ENCODE peak calls at places on chromosomes 2 and 18, in four cellular contexts. One of them, this sample, is unnamed.

GRCh38 chr2:133674433-133675331 is 106.4 kb upstream of the NCKAP5 start:
- DNase-seq in neural progenitor cell: peak
- DNase-seq in GM23338: peak
- DNase-seq in HCT116: no peak
- DNase-seq in this sample: peak

GRCh38 chr18:50013363-50014138 is 181.4 kb downstream of the MYO5B start:
- DNase-seq in GM23338: no peak
- DNase-seq in neural progenitor cell: no peak
- DNase-seq in HCT116: no peak
- DNase-seq in this sample: no peak

GRCh38 chr18:60675801-60676200 is 303.2 kb upstream of the MC4R start:
- DNase-seq in HCT116: no peak
- DNase-seq in GM23338: no peak
- DNase-seq in neural progenitor cell: no peak
- DNase-seq in this sample: no peak

GRCh38 chr18:57542801-57543427 is 43.6 kb downstream of the FECH start:
- DNase-seq in HCT116: no peak
- DNase-seq in neural progenitor cell: no peak
- DNase-seq in GM23338: no peak
- DNase-seq in this sample: peak

GRCh38 chr2:100747551-100747950 is 72.4 kb upstream of the NPAS2 start:
- DNase-seq in GM23338: no peak
- DNase-seq in neural progenitor cell: no peak
- DNase-seq in HCT116: no peak
- DNase-seq in this sample: no peak

GRCh38 chr2:11631462-11631861 is 38.5 kb downstream of the NTSR2 start:
- DNase-seq in neural progenitor cell: no peak
- DNase-seq in GM23338: no peak
- DNase-seq in HCT116: no peak
- DNase-seq in this sample: no peak

GRCh38 chr2:120568089-120568974 is 167.3 kb upstream of the GLI2 start:
- DNase-seq in neural progenitor cell: no peak
- DNase-seq in GM23338: no peak
- DNase-seq in HCT116: no peak
- DNase-seq in this sample: no peak

GRCh38 chr2:102848366-102848839 is 86.6 kb downstream of the TMEM182 start:
- DNase-seq in GM23338: peak
- DNase-seq in neural progenitor cell: peak
- DNase-seq in HCT116: no peak
- DNase-seq in this sample: peak

GRCh38 chr2:9951522-9952285 is at the start of gene GRHL1:
- DNase-seq in GM23338: peak
- DNase-seq in HCT116: peak
- DNase-seq in neural progenitor cell: peak
- DNase-seq in this sample: peak

GRCh38 chr2:40740419-40740818 is 288.5 kb upstream of the SLC8A1 start:
- DNase-seq in neural progenitor cell: no peak
- DNase-seq in GM23338: no peak
- DNase-seq in HCT116: no peak
- DNase-seq in this sample: no peak

GRCh38 chr2:26850002-26850431 is 2.1 kb downstream of the DPYSL5 start:
- DNase-seq in GM23338: peak
- DNase-seq in neural progenitor cell: peak
- DNase-seq in HCT116: no peak
- DNase-seq in this sample: no peak

GRCh38 chr18:28408528-28408927 is 231.6 kb upstream of the CDH2 start:
- DNase-seq in HCT116: no peak
- DNase-seq in neural progenitor cell: no peak
- DNase-seq in GM23338: no peak
- DNase-seq in this sample: no peak

GRCh38 chr2:3078684-3079083 is 298.9 kb downstream of the EIPR1 start:
- DNase-seq in HCT116: no peak
- DNase-seq in neural progenitor cell: no peak
- DNase-seq in GM23338: no peak
- DNase-seq in this sample: peak

GRCh38 chr2:197311521-197312033 is 997 bp upstream of the ANKRD44 start:
- DNase-seq in HCT116: no peak
- DNase-seq in GM23338: no peak
- DNase-seq in neural progenitor cell: no peak
- DNase-seq in this sample: no peak

GRCh38 chr2:181916726-181917377 is 25.3 kb downstream of the ITPRID2 start:
- DNase-seq in neural progenitor cell: no peak
- DNase-seq in HCT116: no peak
- DNase-seq in GM23338: no peak
- DNase-seq in this sample: no peak

GRCh38 chr18:9348766-9349165 is 14.2 kb downstream of the TWSG1 start:
- DNase-seq in neural progenitor cell: no peak
- DNase-seq in GM23338: no peak
- DNase-seq in HCT116: no peak
- DNase-seq in this sample: no peak

GRCh38 chr2:160651416-160652200 is 158.0 kb upstream of the RBMS1 start:
- DNase-seq in GM23338: no peak
- DNase-seq in HCT116: no peak
- DNase-seq in neural progenitor cell: no peak
- DNase-seq in this sample: no peak

GRCh38 chr18:31581498-31582197 is 10.0 kb upstream of the TTR start:
- DNase-seq in GM23338: no peak
- DNase-seq in HCT116: no peak
- DNase-seq in neural progenitor cell: no peak
- DNase-seq in this sample: peak

GRCh38 chr2:86037141-86037794 is 68.4 kb downstream of the POLR1A start:
- DNase-seq in neural progenitor cell: no peak
- DNase-seq in GM23338: no peak
- DNase-seq in HCT116: no peak
- DNase-seq in this sample: no peak

GRCh38 chr2:10022886-10023662 is 20.3 kb upstream of the KLF11 start:
- DNase-seq in GM23338: no peak
- DNase-seq in HCT116: no peak
- DNase-seq in neural progenitor cell: no peak
- DNase-seq in this sample: no peak

GRCh38 chr18:55763298-55763697 is 175.3 kb upstream of the TCF4 start:
- DNase-seq in GM23338: no peak
- DNase-seq in neural progenitor cell: no peak
- DNase-seq in HCT116: no peak
- DNase-seq in this sample: no peak

GRCh38 chr2:8234253-8234652 is 447.6 kb upstream of the ID2 start:
- DNase-seq in neural progenitor cell: no peak
- DNase-seq in GM23338: no peak
- DNase-seq in HCT116: no peak
- DNase-seq in this sample: no peak

GRCh38 chr18:26416652-26417150 is 131.7 kb downstream of the KCTD1 start:
- DNase-seq in GM23338: no peak
- DNase-seq in neural progenitor cell: no peak
- DNase-seq in HCT116: no peak
- DNase-seq in this sample: no peak

GRCh38 chr2:181371782-181372292 is 85.3 kb upstream of the ITGA4 start:
- DNase-seq in neural progenitor cell: no peak
- DNase-seq in HCT116: no peak
- DNase-seq in GM23338: no peak
- DNase-seq in this sample: no peak

GRCh38 chr18:4276983-4277585 is 178.0 kb downstream of the DLGAP1 start:
- DNase-seq in HCT116: no peak
- DNase-seq in GM23338: no peak
- DNase-seq in neural progenitor cell: no peak
- DNase-seq in this sample: no peak

GRCh38 chr2:203688798-203689197 is 17.6 kb upstream of the CD28 start:
- DNase-seq in neural progenitor cell: peak
- DNase-seq in HCT116: no peak
- DNase-seq in GM23338: peak
- DNase-seq in this sample: no peak

GRCh38 chr2:205913668-205914067 is 172.3 kb downstream of the INO80D start:
- DNase-seq in HCT116: no peak
- DNase-seq in GM23338: no peak
- DNase-seq in neural progenitor cell: no peak
- DNase-seq in this sample: no peak

GRCh38 chr2:238021327-238021726 is 39.5 kb upstream of the SCLY start:
- DNase-seq in HCT116: no peak
- DNase-seq in neural progenitor cell: no peak
- DNase-seq in GM23338: no peak
- DNase-seq in this sample: no peak

GRCh38 chr2:184555352-184555751 is 43.0 kb upstream of the ZNF804A start:
- DNase-seq in neural progenitor cell: no peak
- DNase-seq in HCT116: no peak
- DNase-seq in GM23338: no peak
- DNase-seq in this sample: no peak

GRCh38 chr2:209593930-209594329 is 170.1 kb downstream of the MAP2 start:
- DNase-seq in neural progenitor cell: no peak
- DNase-seq in GM23338: no peak
- DNase-seq in HCT116: no peak
- DNase-seq in this sample: no peak

GRCh38 chr2:105179469-105180372 is 61.8 kb upstream of the GPR45 start:
- DNase-seq in HCT116: peak
- DNase-seq in neural progenitor cell: peak
- DNase-seq in GM23338: peak
- DNase-seq in this sample: peak

GRCh38 chr2:42493885-42494433 is at the start of gene KCNG3:
- DNase-seq in GM23338: peak
- DNase-seq in neural progenitor cell: peak
- DNase-seq in HCT116: no peak
- DNase-seq in this sample: peak

GRCh38 chr2:108444941-108445840 is 3.8 kb upstream of the GCC2 start:
- DNase-seq in HCT116: no peak
- DNase-seq in GM23338: no peak
- DNase-seq in neural progenitor cell: no peak
- DNase-seq in this sample: no peak

GRCh38 chr2:26605969-26606846 is 35.0 kb downstream of the CIB4 start:
- DNase-seq in GM23338: no peak
- DNase-seq in HCT116: no peak
- DNase-seq in neural progenitor cell: no peak
- DNase-seq in this sample: no peak

GRCh38 chr2:47211497-47212011 is 56.4 kb upstream of the STPG4 start:
- DNase-seq in neural progenitor cell: no peak
- DNase-seq in HCT116: no peak
- DNase-seq in GM23338: no peak
- DNase-seq in this sample: no peak

GRCh38 chr2:60336442-60337141 is 216.9 kb downstream of the BCL11A start:
- DNase-seq in HCT116: no peak
- DNase-seq in GM23338: no peak
- DNase-seq in neural progenitor cell: no peak
- DNase-seq in this sample: no peak

GRCh38 chr2:223519471-223519870 is 82.7 kb downstream of the SCG2 start:
- DNase-seq in neural progenitor cell: no peak
- DNase-seq in HCT116: no peak
- DNase-seq in GM23338: no peak
- DNase-seq in this sample: no peak

GRCh38 chr2:173602153-173602552 is 247.5 kb downstream of the CDCA7 start:
- DNase-seq in HCT116: no peak
- DNase-seq in GM23338: no peak
- DNase-seq in neural progenitor cell: no peak
- DNase-seq in this sample: no peak

GRCh38 chr18:63262369-63263335 is 56.9 kb downstream of the BCL2 start:
- DNase-seq in neural progenitor cell: no peak
- DNase-seq in GM23338: no peak
- DNase-seq in HCT116: no peak
- DNase-seq in this sample: no peak

GRCh38 chr2:84243788-84244627 is 215.1 kb downstream of the SUCLG1 start:
- DNase-seq in HCT116: no peak
- DNase-seq in GM23338: no peak
- DNase-seq in neural progenitor cell: no peak
- DNase-seq in this sample: no peak
- TF ChIP-seq EZH2 in HCT116: no peak
- TF ChIP-seq EZH2 in GM23338: no peak
- TF ChIP-seq EZH2 in neural progenitor cell: no peak
- TF ChIP-seq EZH2 in this sample: no peak

GRCh38 chr2:44944102-44944951 is 2.8 kb downstream of the SIX3 start:
- DNase-seq in GM23338: peak
- DNase-seq in neural progenitor cell: peak
- DNase-seq in HCT116: no peak
- DNase-seq in this sample: no peak
- TF ChIP-seq EZH2 in GM23338: peak
- TF ChIP-seq EZH2 in neural progenitor cell: peak
- TF ChIP-seq EZH2 in HCT116: no peak
- TF ChIP-seq EZH2 in this sample: no peak

GRCh38 chr2:176117823-176118376 is 1.3 kb downstream of the HOXD10 start:
- DNase-seq in GM23338: no peak
- DNase-seq in neural progenitor cell: no peak
- DNase-seq in HCT116: no peak
- DNase-seq in this sample: peak

GRCh38 chr2:176118606-176119370 is 2.2 kb downstream of the HOXD10 start:
- DNase-seq in GM23338: peak
- DNase-seq in HCT116: peak
- DNase-seq in neural progenitor cell: peak
- DNase-seq in this sample: peak

GRCh38 chr2:176115883-176116813 is at the start of gene HOXD10:
- DNase-seq in neural progenitor cell: peak
- DNase-seq in GM23338: peak
- DNase-seq in HCT116: no peak
- DNase-seq in this sample: peak

GRCh38 chr2:176114930-176115625 is 1.5 kb upstream of the HOXD10 start:
- DNase-seq in GM23338: no peak
- DNase-seq in neural progenitor cell: no peak
- DNase-seq in HCT116: no peak
- DNase-seq in this sample: no peak

GRCh38 chr2:176117162-176117822 is 714 bp downstream of the HOXD10 start:
- DNase-seq in neural progenitor cell: no peak
- DNase-seq in HCT116: no peak
- DNase-seq in GM23338: no peak
- DNase-seq in this sample: peak
- TF ChIP-seq EZH2 in neural progenitor cell: no peak
- TF ChIP-seq EZH2 in HCT116: no peak
- TF ChIP-seq EZH2 in GM23338: peak
- TF ChIP-seq EZH2 in this sample: no peak

GRCh38 chr2:176120369-176121307 is 1.9 kb upstream of the HOXD9 start:
- DNase-seq in GM23338: no peak
- DNase-seq in HCT116: no peak
- DNase-seq in neural progenitor cell: no peak
- DNase-seq in this sample: peak
- TF ChIP-seq EZH2 in GM23338: peak
- TF ChIP-seq EZH2 in HCT116: no peak
- TF ChIP-seq EZH2 in neural progenitor cell: no peak
- TF ChIP-seq EZH2 in this sample: no peak

GRCh38 chr2:172093416-172094318 is 8.4 kb downstream of the DLX1 start:
- DNase-seq in neural progenitor cell: peak
- DNase-seq in GM23338: peak
- DNase-seq in HCT116: no peak
- DNase-seq in this sample: peak
- TF ChIP-seq EZH2 in neural progenitor cell: peak
- TF ChIP-seq EZH2 in GM23338: peak
- TF ChIP-seq EZH2 in HCT116: no peak
- TF ChIP-seq EZH2 in this sample: no peak

This sample was measured in A673.